ENCODE peak calls at places on chromosomes 1 and 21, in eight cellular contexts. N is IMR-90, M is neural progenitor cell, Z is GM23248, L is astrocyte, Y is fibroblast of lung, O is Karpas-422, F is GM23338. C is an unnamed sample. For H4K20me1, the result is how much of the 10 kb centered on the place peaks cover.

GRCh38 chr1:23732363-23733224 is 10.7 kb upstream of the ELOA start:
- DNase-seq in L (peak), Y (no peak), Z (peak), F (no peak), O (no peak), M (no peak), N (peak), C (no peak)

GRCh38 chr1:35043498-35043897 is 11.8 kb upstream of the ZMYM6 start:
- DNase-seq in Y (no peak), O (no peak), L (no peak), N (no peak), M (no peak), Z (no peak), F (no peak), C (no peak)

GRCh38 chr1:195897072-195897471 is 711.2 kb downstream of the KCNT2 start:
- DNase-seq in Z (no peak), L (no peak), F (peak), N (no peak), O (no peak), M (peak), Y (no peak), C (no peak)

GRCh38 chr1:150537732-150538684 is 11.2 kb upstream of the ADAMTSL4 start:
- DNase-seq in L (peak), M (peak), Z (peak), O (no peak), F (peak), N (peak), Y (no peak), C (no peak)

GRCh38 chr1:101338714-101339430 is 102.1 kb downstream of the S1PR1 start:
- DNase-seq in M (no peak), F (no peak), L (no peak), Z (peak), N (no peak), O (no peak), Y (no peak), C (peak)

GRCh38 chr1:2574350-2574749 is 12.2 kb upstream of the PRXL2B start:
- DNase-seq in F (no peak), O (no peak), Y (no peak), Z (no peak), N (peak), M (no peak), L (no peak), C (no peak)

GRCh38 chr1:47351305-47351704 is 17.7 kb downstream of the CMPK1 start:
- DNase-seq in Y (no peak), L (peak), Z (peak), N (peak), F (no peak), M (no peak), O (no peak), C (no peak)

GRCh38 chr1:25524568-25525359 is 18.6 kb upstream of the LDLRAP1 start:
- DNase-seq in M (no peak), O (no peak), L (no peak), Y (no peak), Z (no peak), F (no peak), N (no peak), C (no peak)

GRCh38 chr21:45454924-45455315 is 50.0 kb downstream of the COL18A1 start:
- DNase-seq in N (no peak), M (no peak), Z (no peak), O (no peak), L (no peak), Y (peak), F (no peak), C (no peak)

GRCh38 chr21:45452696-45453307 is 47.8 kb downstream of the COL18A1 start:
- DNase-seq in O (no peak), F (no peak), M (no peak), Y (no peak), N (no peak), Z (no peak), L (no peak), C (no peak)

GRCh38 chr21:45451771-45452182 is 46.8 kb downstream of the COL18A1 start:
- DNase-seq in L (no peak), F (no peak), M (no peak), Z (no peak), Y (no peak), N (no peak), O (no peak), C (no peak)

GRCh38 chr21:45454081-45454923 is 49.3 kb downstream of the COL18A1 start:
- DNase-seq in L (no peak), N (no peak), O (no peak), F (no peak), M (no peak), Y (peak), Z (peak), C (no peak)

GRCh38 chr21:45453308-45453950 is 48.5 kb downstream of the COL18A1 start:
- DNase-seq in Y (no peak), N (no peak), M (no peak), Z (no peak), O (no peak), F (no peak), L (no peak), C (no peak)
- H4K20me1 ChIP-seq in Y (under half), N (half or more), M (half or more), Z (under half), O (under half), F (under half), L (half or more), C (under half)

GRCh38 chr21:36109868-36110267 is 25.0 kb upstream of the CBR3 start:
- DNase-seq in F (no peak), N (no peak), Z (no peak), Y (no peak), M (no peak), L (no peak), O (peak), C (no peak)

GRCh38 chr21:36111238-36111637 is 23.6 kb upstream of the CBR3 start:
- DNase-seq in Y (no peak), L (no peak), Z (no peak), O (peak), N (no peak), M (no peak), F (no peak), C (no peak)

GRCh38 chr21:36117276-36117675 is 17.6 kb upstream of the CBR3 start:
- DNase-seq in M (no peak), O (no peak), Y (no peak), N (no peak), L (no peak), F (no peak), Z (no peak), C (no peak)

GRCh38 chr21:36115138-36115710 is 19.7 kb upstream of the CBR3 start:
- DNase-seq in Z (no peak), O (peak), N (no peak), M (no peak), L (no peak), F (no peak), Y (no peak), C (no peak)

GRCh38 chr21:36113647-36114428 is 21.0 kb upstream of the CBR3 start:
- DNase-seq in L (no peak), M (no peak), F (no peak), N (no peak), Z (no peak), O (peak), Y (no peak), C (peak)
- H3K4me3 ChIP-seq in L (no peak), M (no peak), F (no peak), N (no peak), Z (no peak), O (no peak), Y (no peak), C (peak)

DNA sequence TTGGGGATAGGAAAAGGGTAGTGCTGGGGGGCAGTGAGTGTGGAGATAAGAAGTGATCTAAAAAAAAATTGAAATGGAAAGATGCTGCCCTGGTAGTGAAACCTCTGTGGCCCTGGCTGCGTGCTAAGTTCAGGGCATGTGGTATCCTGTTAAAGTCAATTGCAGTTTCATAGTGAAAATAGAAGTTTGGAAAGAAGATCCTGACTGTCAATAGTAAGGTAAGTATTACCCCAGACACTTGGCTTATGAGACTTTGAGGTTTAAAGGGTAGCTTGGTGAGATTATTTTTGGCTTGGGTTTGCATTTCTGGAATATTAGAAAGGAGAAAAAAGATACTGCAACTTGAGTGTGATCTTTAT is 6.8 kb downstream of the ARID1A start:
- DNase-seq in Z (no peak), M (no peak), L (no peak), O (no peak), Y (no peak), N (no peak), F (no peak), C (no peak)
- H4K20me1 ChIP-seq in Z (under half), M (half or more), L (half or more), O (half or more), Y (under half), N (half or more), F (half or more), C (half or more)

GRCh38 chr1:193111641-193112090 is 6.5 kb upstream of the GLRX2 start:
- DNase-seq in M (peak), Z (peak), Y (peak), O (no peak), F (peak), N (peak), L (peak), C (peak)

GRCh38 chr1:193113992-193114332 is 7.9 kb upstream of the CDC73 start:
- DNase-seq in N (no peak), Y (peak), F (no peak), M (no peak), O (no peak), Z (no peak), L (no peak), C (no peak)

GRCh38 chr1:193113258-193113991 is 8.2 kb upstream of the GLRX2 start:
- DNase-seq in L (no peak), O (no peak), M (no peak), Y (no peak), N (no peak), F (peak), Z (no peak), C (no peak)

GRCh38 chr1:193115629-193116227 is 6.1 kb upstream of the CDC73 start:
- DNase-seq in Y (peak), M (no peak), F (no peak), Z (peak), L (peak), N (peak), O (no peak), C (no peak)

DNA sequence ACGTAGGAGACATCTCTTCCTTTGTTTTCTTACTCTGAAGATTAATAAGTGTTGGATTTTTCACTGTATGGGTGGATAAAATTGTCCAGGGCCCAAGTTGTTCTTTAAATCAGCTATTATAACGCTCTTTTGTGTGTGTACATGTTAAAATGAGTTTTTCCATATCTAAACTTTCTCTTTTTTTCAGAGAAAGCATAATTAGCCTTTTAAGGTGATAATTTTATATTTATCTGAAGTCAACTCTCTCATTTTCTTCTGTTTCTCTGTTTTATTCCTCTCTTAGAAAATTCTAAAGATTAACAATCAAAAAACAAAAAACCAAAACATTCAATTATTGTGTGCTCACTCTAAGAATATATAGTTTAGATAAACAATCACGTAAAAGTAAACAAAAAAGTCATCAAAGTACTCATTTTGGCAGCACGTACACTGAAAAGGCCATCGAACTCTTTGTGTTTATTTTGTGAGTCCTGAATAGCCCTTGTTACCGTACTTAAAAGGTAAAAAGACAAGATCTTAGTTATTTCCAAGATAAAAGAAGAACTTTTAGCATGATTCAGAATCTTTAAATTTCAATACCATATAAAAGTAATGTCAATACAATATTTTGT is 7.2 kb upstream of the CDC73 start:
- DNase-seq in Y (peak), O (no peak), Z (no peak), L (no peak), F (no peak), N (no peak), M (no peak), C (no peak)
- H3K4me3 ChIP-seq in Y (no peak), O (no peak), Z (no peak), L (peak), F (no peak), N (no peak), M (no peak), C (no peak)

DNA sequence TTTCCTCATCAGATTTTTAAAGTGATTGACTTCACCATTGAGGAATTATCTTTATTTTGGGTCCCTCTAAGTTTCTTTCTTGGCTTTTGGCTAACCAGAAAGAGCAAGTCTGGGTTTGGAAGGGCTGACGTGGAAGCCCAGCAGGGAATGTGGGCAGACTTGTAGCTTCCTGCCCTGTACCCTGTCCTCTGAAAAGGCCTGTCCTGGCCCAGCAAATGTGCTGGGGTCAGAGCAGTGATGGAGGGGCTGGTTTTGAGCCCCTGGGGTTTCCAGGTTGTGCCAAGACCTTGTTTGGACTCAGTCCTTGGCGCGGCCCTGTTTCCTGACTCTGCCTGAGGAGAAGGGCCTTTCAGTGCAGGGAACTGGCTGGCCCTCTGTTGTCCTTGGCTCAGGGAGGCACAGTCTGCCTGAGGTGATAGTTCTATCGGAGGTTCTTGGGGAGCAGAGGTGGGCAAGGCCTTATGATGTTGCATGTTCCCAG is 72.1 kb downstream of the UCK2 start:
- DNase-seq in O (no peak), F (no peak), N (peak), Y (no peak), L (peak), Z (peak), M (no peak), C (no peak)
- H4K20me1 ChIP-seq in O (under half), F (under half), N (under half), Y (under half), L (under half), Z (under half), M (under half), C (half or more)

DNA sequence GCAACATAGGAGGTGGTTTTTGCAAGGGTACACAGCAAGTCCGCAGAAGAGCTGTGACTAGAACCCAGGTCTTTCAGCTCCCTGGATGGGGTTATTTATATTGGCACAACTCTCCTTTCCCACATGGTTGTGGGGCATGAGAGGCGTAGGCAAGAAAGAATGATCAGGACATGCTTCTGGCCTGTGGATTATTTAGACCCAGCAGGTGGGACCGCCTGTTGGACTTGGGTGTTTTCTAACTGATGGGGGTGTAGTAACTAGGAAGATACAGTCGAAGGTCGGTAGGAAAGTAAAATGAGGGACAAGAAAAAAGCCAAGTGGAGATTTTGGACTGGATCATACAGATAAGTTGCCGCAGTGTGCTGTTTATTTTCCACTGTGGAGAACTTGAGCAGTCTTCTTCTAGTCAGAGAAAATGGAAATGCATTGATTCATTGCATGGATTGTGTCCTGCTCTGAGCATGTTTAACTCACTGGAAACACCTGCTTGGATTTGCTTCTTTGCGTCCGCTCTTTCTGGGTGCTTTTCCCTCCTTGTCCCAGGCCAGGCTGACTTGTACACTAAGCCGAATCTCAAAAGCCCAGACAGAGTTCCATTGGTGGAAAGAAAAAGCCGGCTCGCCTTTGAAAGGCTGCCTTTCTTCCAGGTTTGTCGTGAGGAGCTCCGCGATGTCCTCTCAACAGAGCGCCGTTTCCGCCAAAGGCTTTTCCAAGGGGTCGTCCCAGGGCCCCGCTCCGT is 602 bp downstream of the CRCT1 start:
- DNase-seq in O (no peak), L (no peak), Y (no peak), N (no peak), Z (peak), F (no peak), M (no peak), C (no peak)
- H3K4me3 ChIP-seq in O (no peak), L (no peak), Y (no peak), N (peak), Z (peak), F (peak), M (no peak), C (no peak)

C was measured in DND-41.